ENCODE peak calls at places on chromosome 15, in nine cellular contexts. One of them, this sample, is unnamed.

GRCh38 chr15:73344051-73344450 is 24.7 kb downstream of the HCN4 start:
- DNase-seq in fibroblast of pulmonary artery: no peak
- DNase-seq in Peyer's patch: no peak
- DNase-seq in MM.1S: no peak
- DNase-seq in AG09309: no peak
- DNase-seq in OCI-LY7: no peak
- DNase-seq in Panc1: no peak
- DNase-seq in hepatocyte: no peak
- DNase-seq in uterus: no peak
- DNase-seq in this sample: no peak

GRCh38 chr15:69462030-69462492 is 9.4 kb downstream of the RPLP1 start:
- DNase-seq in Panc1: no peak
- DNase-seq in fibroblast of pulmonary artery: no peak
- DNase-seq in AG09309: no peak
- DNase-seq in OCI-LY7: no peak
- DNase-seq in uterus: peak; percentile 56
- DNase-seq in hepatocyte: no peak
- DNase-seq in Peyer's patch: peak; percentile 16
- DNase-seq in MM.1S: no peak
- DNase-seq in this sample: peak; percentile 76

GRCh38 chr15:101397521-101398003 is 91.9 kb downstream of the PCSK6 start:
- DNase-seq in Panc1: no peak
- DNase-seq in AG09309: no peak
- DNase-seq in MM.1S: no peak
- DNase-seq in hepatocyte: no peak
- DNase-seq in OCI-LY7: no peak
- DNase-seq in fibroblast of pulmonary artery: no peak
- DNase-seq in Peyer's patch: no peak
- DNase-seq in uterus: no peak
- DNase-seq in this sample: no peak

GRCh38 chr15:29289179-29289578 is 19.6 kb upstream of the NSMCE3 start:
- DNase-seq in OCI-LY7: no peak
- DNase-seq in hepatocyte: no peak
- DNase-seq in Panc1: no peak
- DNase-seq in fibroblast of pulmonary artery: no peak
- DNase-seq in Peyer's patch: no peak
- DNase-seq in AG09309: no peak
- DNase-seq in MM.1S: no peak
- DNase-seq in uterus: no peak
- DNase-seq in this sample: no peak

GRCh38 chr15:98937413-98938104 is 70.0 kb downstream of the PGPEP1L start:
- DNase-seq in fibroblast of pulmonary artery: no peak
- DNase-seq in uterus: no peak
- DNase-seq in AG09309: no peak
- DNase-seq in Peyer's patch: no peak
- DNase-seq in OCI-LY7: no peak
- DNase-seq in MM.1S: no peak
- DNase-seq in hepatocyte: no peak
- DNase-seq in Panc1: no peak
- DNase-seq in this sample: no peak

GRCh38 chr15:80140909-80141308 is 11.9 kb upstream of the FAH start:
- DNase-seq in Peyer's patch: no peak
- DNase-seq in AG09309: no peak
- DNase-seq in fibroblast of pulmonary artery: no peak
- DNase-seq in hepatocyte: no peak
- DNase-seq in uterus: no peak
- DNase-seq in Panc1: no peak
- DNase-seq in OCI-LY7: no peak
- DNase-seq in MM.1S: no peak
- DNase-seq in this sample: no peak

GRCh38 chr15:40046721-40047412 is 7.9 kb upstream of the SRP14 start:
- DNase-seq in uterus: no peak
- DNase-seq in fibroblast of pulmonary artery: peak; percentile 74
- DNase-seq in Panc1: no peak
- DNase-seq in Peyer's patch: no peak
- DNase-seq in AG09309: no peak
- DNase-seq in hepatocyte: no peak
- DNase-seq in MM.1S: no peak
- DNase-seq in OCI-LY7: no peak
- DNase-seq in this sample: no peak

GRCh38 chr15:31455499-31455898 is 128.9 kb downstream of the KLF13 start:
- DNase-seq in hepatocyte: no peak
- DNase-seq in uterus: no peak
- DNase-seq in MM.1S: peak; percentile 30
- DNase-seq in fibroblast of pulmonary artery: no peak
- DNase-seq in Panc1: no peak
- DNase-seq in AG09309: no peak
- DNase-seq in Peyer's patch: no peak
- DNase-seq in OCI-LY7: no peak
- DNase-seq in this sample: no peak

GRCh38 chr15:81351651-81352050 is 22.4 kb downstream of the TMC3 start:
- DNase-seq in uterus: no peak
- DNase-seq in fibroblast of pulmonary artery: no peak
- DNase-seq in Panc1: no peak
- DNase-seq in AG09309: no peak
- DNase-seq in hepatocyte: no peak
- DNase-seq in OCI-LY7: no peak
- DNase-seq in Peyer's patch: no peak
- DNase-seq in MM.1S: no peak
- DNase-seq in this sample: no peak

GRCh38 chr15:62164500-62165028 is 521 bp downstream of the C2CD4B start:
- DNase-seq in uterus: no peak
- DNase-seq in AG09309: no peak
- DNase-seq in Peyer's patch: no peak
- DNase-seq in Panc1: no peak
- DNase-seq in fibroblast of pulmonary artery: peak; percentile 47
- DNase-seq in OCI-LY7: no peak
- DNase-seq in MM.1S: peak; percentile 51
- DNase-seq in hepatocyte: peak; percentile 38
- DNase-seq in this sample: peak; percentile 46

GRCh38 chr15:49718234-49718633 is 97.4 kb downstream of the DTWD1 start:
- DNase-seq in hepatocyte: no peak
- DNase-seq in Panc1: no peak
- DNase-seq in Peyer's patch: no peak
- DNase-seq in AG09309: peak; percentile 71
- DNase-seq in fibroblast of pulmonary artery: peak; percentile 81
- DNase-seq in MM.1S: no peak
- DNase-seq in uterus: no peak
- DNase-seq in OCI-LY7: no peak
- DNase-seq in this sample: no peak

GRCh38 chr15:70698412-70698811 is 64.9 kb downstream of the UACA start:
- DNase-seq in Peyer's patch: no peak
- DNase-seq in Panc1: no peak
- DNase-seq in uterus: no peak
- DNase-seq in OCI-LY7: no peak
- DNase-seq in MM.1S: no peak
- DNase-seq in fibroblast of pulmonary artery: no peak
- DNase-seq in AG09309: no peak
- DNase-seq in hepatocyte: no peak
- DNase-seq in this sample: no peak

GRCh38 chr15:68114356-68114755 is 60.2 kb downstream of the PIAS1 start:
- DNase-seq in AG09309: no peak
- DNase-seq in hepatocyte: no peak
- DNase-seq in fibroblast of pulmonary artery: peak; percentile 37
- DNase-seq in uterus: no peak
- DNase-seq in MM.1S: peak; percentile 76
- DNase-seq in Peyer's patch: no peak
- DNase-seq in Panc1: no peak
- DNase-seq in OCI-LY7: no peak
- DNase-seq in this sample: no peak

GRCh38 chr15:92952451-92952850 is 52.3 kb downstream of the CHD2 start:
- DNase-seq in Peyer's patch: no peak
- DNase-seq in hepatocyte: no peak
- DNase-seq in MM.1S: no peak
- DNase-seq in uterus: no peak
- DNase-seq in Panc1: no peak
- DNase-seq in OCI-LY7: no peak
- DNase-seq in fibroblast of pulmonary artery: no peak
- DNase-seq in AG09309: no peak
- DNase-seq in this sample: no peak

GRCh38 chr15:92955706-92956105 is 55.6 kb downstream of the CHD2 start:
- DNase-seq in OCI-LY7: no peak
- DNase-seq in AG09309: no peak
- DNase-seq in Panc1: no peak
- DNase-seq in hepatocyte: no peak
- DNase-seq in MM.1S: no peak
- DNase-seq in fibroblast of pulmonary artery: no peak
- DNase-seq in Peyer's patch: no peak
- DNase-seq in uterus: no peak
- DNase-seq in this sample: no peak

GRCh38 chr15:92953997-92954396 is 53.9 kb downstream of the CHD2 start:
- DNase-seq in hepatocyte: no peak
- DNase-seq in OCI-LY7: no peak
- DNase-seq in Peyer's patch: no peak
- DNase-seq in AG09309: no peak
- DNase-seq in MM.1S: no peak
- DNase-seq in fibroblast of pulmonary artery: no peak
- DNase-seq in Panc1: no peak
- DNase-seq in uterus: no peak
- DNase-seq in this sample: no peak

GRCh38 chr15:92953569-92953968 is 53.4 kb downstream of the CHD2 start:
- DNase-seq in Peyer's patch: no peak
- DNase-seq in Panc1: no peak
- DNase-seq in hepatocyte: no peak
- DNase-seq in MM.1S: no peak
- DNase-seq in OCI-LY7: no peak
- DNase-seq in fibroblast of pulmonary artery: no peak
- DNase-seq in AG09309: no peak
- DNase-seq in uterus: no peak
- DNase-seq in this sample: no peak

DNA sequence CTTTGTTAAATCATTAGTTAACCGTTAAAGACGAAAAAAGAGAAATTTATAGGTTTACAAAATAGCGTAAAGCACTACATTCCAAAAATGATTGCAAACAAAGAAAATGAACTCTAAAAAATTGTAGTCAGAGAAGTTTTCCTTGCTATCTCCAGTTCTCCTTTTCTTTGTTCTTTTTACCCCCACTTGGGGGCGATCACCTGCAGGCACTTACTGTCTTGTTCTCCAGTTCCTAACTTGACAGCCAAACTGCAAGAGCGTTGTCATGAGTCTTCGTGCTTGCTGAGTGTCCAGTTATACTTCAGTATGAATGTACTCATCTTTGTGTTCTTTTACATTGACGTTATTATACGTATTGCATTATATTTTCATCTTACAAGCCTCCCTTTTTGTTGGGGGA is 54.5 kb downstream of the CHD2 start:
- DNase-seq in Peyer's patch: no peak
- DNase-seq in uterus: no peak
- DNase-seq in MM.1S: no peak
- DNase-seq in Panc1: no peak
- DNase-seq in OCI-LY7: peak; percentile 25
- DNase-seq in hepatocyte: no peak
- DNase-seq in fibroblast of pulmonary artery: no peak
- DNase-seq in AG09309: no peak
- DNase-seq in this sample: no peak
- TF ChIP-seq CTCF in Peyer's patch: peak; percentile 25
- TF ChIP-seq CTCF in uterus: no peak
- TF ChIP-seq CTCF in MM.1S: peak; percentile 52
- TF ChIP-seq CTCF in Panc1: peak; percentile 67
- TF ChIP-seq CTCF in OCI-LY7: peak; percentile 81
- TF ChIP-seq CTCF in hepatocyte: no peak
- TF ChIP-seq CTCF in fibroblast of pulmonary artery: peak; percentile 42
- TF ChIP-seq CTCF in AG09309: peak; percentile 35
- TF ChIP-seq CTCF in this sample: peak; percentile 24

DNA sequence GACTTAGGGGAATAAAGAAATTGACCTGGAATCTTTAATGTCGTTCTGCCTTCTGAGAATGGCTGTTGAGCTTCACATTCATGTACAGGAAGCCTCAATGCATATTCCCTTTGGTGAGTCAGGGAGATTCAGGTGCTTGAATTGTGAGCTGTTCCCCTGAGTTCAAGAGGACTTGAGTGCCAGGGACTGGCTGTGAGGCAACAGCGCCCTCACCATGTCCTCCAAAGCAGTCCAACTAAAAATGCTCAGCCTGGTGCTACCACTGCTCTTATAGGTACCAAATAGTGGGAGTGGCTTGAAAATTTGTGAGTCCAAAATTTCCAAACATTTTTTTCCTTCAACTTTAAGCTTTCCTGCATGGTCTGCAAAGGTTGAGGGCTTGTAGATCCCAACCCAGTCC is 54.1 kb downstream of the LEO1 start:
- DNase-seq in AG09309: no peak
- DNase-seq in Panc1: no peak
- DNase-seq in uterus: no peak
- DNase-seq in MM.1S: no peak
- DNase-seq in OCI-LY7: peak; percentile 43
- DNase-seq in hepatocyte: peak; percentile 26
- DNase-seq in fibroblast of pulmonary artery: peak; percentile 46
- DNase-seq in Peyer's patch: no peak
- DNase-seq in this sample: peak; percentile 52
- TF ChIP-seq CTCF in AG09309: peak; percentile 43
- TF ChIP-seq CTCF in Panc1: peak; percentile 76
- TF ChIP-seq CTCF in uterus: no peak
- TF ChIP-seq CTCF in MM.1S: peak; percentile 29
- TF ChIP-seq CTCF in OCI-LY7: peak; percentile 73
- TF ChIP-seq CTCF in hepatocyte: peak; percentile 32
- TF ChIP-seq CTCF in fibroblast of pulmonary artery: peak; percentile 46
- TF ChIP-seq CTCF in Peyer's patch: peak; percentile 18
- TF ChIP-seq CTCF in this sample: peak; percentile 34

GRCh38 chr15:78709263-78709882 is 68.4 kb upstream of the CHRNB4 start:
- DNase-seq in hepatocyte: peak; percentile 81
- DNase-seq in Panc1: peak; percentile 35
- DNase-seq in AG09309: no peak
- DNase-seq in MM.1S: peak; percentile 66
- DNase-seq in fibroblast of pulmonary artery: peak; percentile 34
- DNase-seq in uterus: peak; percentile 73
- DNase-seq in OCI-LY7: peak; percentile 70
- DNase-seq in Peyer's patch: peak; percentile 41
- DNase-seq in this sample: peak; percentile 82
- TF ChIP-seq CTCF in hepatocyte: peak; percentile 76
- TF ChIP-seq CTCF in Panc1: peak; percentile 95
- TF ChIP-seq CTCF in AG09309: peak; percentile 92
- TF ChIP-seq CTCF in MM.1S: peak; percentile 92
- TF ChIP-seq CTCF in fibroblast of pulmonary artery: peak; percentile 83
- TF ChIP-seq CTCF in uterus: peak; percentile 93
- TF ChIP-seq CTCF in OCI-LY7: peak; percentile 90
- TF ChIP-seq CTCF in Peyer's patch: peak; percentile 79
- TF ChIP-seq CTCF in this sample: peak; percentile 86

DNA sequence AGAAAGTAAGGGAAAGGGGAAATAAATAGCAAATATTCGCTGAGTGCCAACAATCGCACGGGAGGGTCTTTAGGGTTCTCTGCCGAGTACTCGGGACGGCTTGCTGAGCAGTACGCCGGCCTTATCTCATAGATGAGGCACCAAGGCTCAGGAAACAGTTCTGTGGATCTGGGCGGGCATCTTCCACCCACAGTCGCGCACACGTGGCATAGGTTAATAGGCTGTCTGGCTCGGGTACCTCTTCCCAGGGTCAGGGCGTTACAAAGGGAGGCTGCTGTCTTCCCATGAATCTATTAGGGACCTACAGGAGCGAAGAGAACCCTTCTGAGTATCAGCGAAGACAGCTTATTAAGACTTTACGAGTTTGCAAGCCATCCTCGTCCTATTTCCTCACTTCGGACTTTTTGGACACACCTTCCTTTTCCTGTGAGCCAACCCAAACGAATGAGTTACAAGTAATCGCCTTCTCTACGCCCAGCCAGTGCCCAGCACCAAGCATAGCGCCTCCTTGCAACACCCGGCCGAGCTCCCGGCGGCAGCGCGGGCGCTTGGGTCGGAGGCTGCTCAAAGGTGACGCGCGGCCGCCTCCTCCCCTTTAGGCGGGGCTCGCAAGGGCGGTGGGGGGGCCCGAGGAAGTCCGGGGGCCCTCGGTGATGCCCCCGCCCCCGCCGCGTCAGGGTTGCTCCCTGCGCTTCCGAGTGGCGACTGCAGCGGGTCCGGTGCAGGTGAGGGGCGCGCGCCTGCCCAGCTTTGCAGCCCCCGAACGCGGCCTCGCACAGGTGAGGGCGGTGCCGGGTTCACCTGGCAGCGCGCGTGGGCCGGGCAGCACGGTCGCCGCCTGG is at the start of gene MCTP2:
- DNase-seq in hepatocyte: peak; percentile 93
- DNase-seq in AG09309: peak; percentile 62
- DNase-seq in Peyer's patch: peak; percentile 91
- DNase-seq in fibroblast of pulmonary artery: peak; percentile 46
- DNase-seq in Panc1: no peak
- DNase-seq in uterus: peak; percentile 65
- DNase-seq in OCI-LY7: peak; percentile 95
- DNase-seq in MM.1S: peak; percentile 93
- DNase-seq in this sample: peak; percentile 95
- TF ChIP-seq CTCF in hepatocyte: peak; percentile 7
- TF ChIP-seq CTCF in AG09309: peak; percentile 19
- TF ChIP-seq CTCF in Peyer's patch: no peak
- TF ChIP-seq CTCF in fibroblast of pulmonary artery: no peak
- TF ChIP-seq CTCF in Panc1: peak; percentile 8
- TF ChIP-seq CTCF in uterus: no peak
- TF ChIP-seq CTCF in OCI-LY7: peak; percentile 60
- TF ChIP-seq CTCF in MM.1S: peak; percentile 35
- TF ChIP-seq CTCF in this sample: no peak

This sample was measured in lower lobe of right lung.